ENCODE peak calls at places on chromosomes 2 and 18, in ten cellular contexts. One of them, this sample, is unnamed. For H3K27me3, the result is how much of the 10 kb centered on the place peaks cover.

GRCh38 chr2:43426305-43427031 is 169.4 kb downstream of the THADA start:
- DNase-seq in dorsolateral prefrontal cortex: no peak
- DNase-seq in lower lobe of right lung: peak
- DNase-seq in A673: peak
- DNase-seq in fibroblast of lung: peak
- DNase-seq in astrocyte: peak
- DNase-seq in SK-N-SH: peak
- DNase-seq in brain microvascular endothelial cell: peak
- DNase-seq in IMR-90: peak
- DNase-seq in spleen: peak
- DNase-seq in this sample: peak

GRCh38 chr2:173978447-173978846 is 13.3 kb upstream of the SP3 start:
- DNase-seq in fibroblast of lung: no peak
- DNase-seq in brain microvascular endothelial cell: no peak
- DNase-seq in SK-N-SH: no peak
- DNase-seq in IMR-90: peak
- DNase-seq in spleen: no peak
- DNase-seq in astrocyte: no peak
- DNase-seq in dorsolateral prefrontal cortex: no peak
- DNase-seq in lower lobe of right lung: no peak
- DNase-seq in A673: no peak
- DNase-seq in this sample: peak

GRCh38 chr2:98936917-98937351 is 909 bp upstream of the CRACDL start:
- DNase-seq in brain microvascular endothelial cell: no peak
- DNase-seq in IMR-90: no peak
- DNase-seq in dorsolateral prefrontal cortex: no peak
- DNase-seq in SK-N-SH: peak
- DNase-seq in astrocyte: no peak
- DNase-seq in fibroblast of lung: no peak
- DNase-seq in spleen: no peak
- DNase-seq in A673: no peak
- DNase-seq in lower lobe of right lung: no peak
- DNase-seq in this sample: no peak

GRCh38 chr2:161138429-161138828 is 21.8 kb upstream of the TANK start:
- DNase-seq in IMR-90: no peak
- DNase-seq in astrocyte: no peak
- DNase-seq in A673: no peak
- DNase-seq in dorsolateral prefrontal cortex: no peak
- DNase-seq in brain microvascular endothelial cell: no peak
- DNase-seq in spleen: no peak
- DNase-seq in SK-N-SH: no peak
- DNase-seq in lower lobe of right lung: no peak
- DNase-seq in fibroblast of lung: no peak
- DNase-seq in this sample: no peak

GRCh38 chr2:81767173-81767720 is 1462.7 kb upstream of the LRRTM1 start:
- DNase-seq in spleen: no peak
- DNase-seq in fibroblast of lung: peak
- DNase-seq in SK-N-SH: no peak
- DNase-seq in lower lobe of right lung: no peak
- DNase-seq in brain microvascular endothelial cell: no peak
- DNase-seq in dorsolateral prefrontal cortex: no peak
- DNase-seq in IMR-90: peak
- DNase-seq in astrocyte: peak
- DNase-seq in A673: no peak
- DNase-seq in this sample: no peak

GRCh38 chr18:76367168-76367785 is 127.8 kb downstream of the ZNF516 start:
- DNase-seq in fibroblast of lung: no peak
- DNase-seq in spleen: no peak
- DNase-seq in IMR-90: no peak
- DNase-seq in SK-N-SH: no peak
- DNase-seq in brain microvascular endothelial cell: no peak
- DNase-seq in dorsolateral prefrontal cortex: no peak
- DNase-seq in lower lobe of right lung: no peak
- DNase-seq in A673: no peak
- DNase-seq in astrocyte: no peak
- DNase-seq in this sample: no peak

GRCh38 chr2:62352031-62352430 is 154.0 kb downstream of the TMEM17 start:
- DNase-seq in SK-N-SH: peak
- DNase-seq in dorsolateral prefrontal cortex: no peak
- DNase-seq in IMR-90: no peak
- DNase-seq in fibroblast of lung: no peak
- DNase-seq in lower lobe of right lung: no peak
- DNase-seq in A673: no peak
- DNase-seq in astrocyte: no peak
- DNase-seq in brain microvascular endothelial cell: no peak
- DNase-seq in spleen: no peak
- DNase-seq in this sample: no peak

GRCh38 chr2:221747289-221747972 is 175.3 kb upstream of the EPHA4 start:
- DNase-seq in spleen: no peak
- DNase-seq in dorsolateral prefrontal cortex: no peak
- DNase-seq in astrocyte: no peak
- DNase-seq in fibroblast of lung: no peak
- DNase-seq in brain microvascular endothelial cell: no peak
- DNase-seq in A673: no peak
- DNase-seq in IMR-90: no peak
- DNase-seq in lower lobe of right lung: no peak
- DNase-seq in SK-N-SH: no peak
- DNase-seq in this sample: no peak

GRCh38 chr2:144517825-144518699 is 1.9 kb downstream of the ZEB2 start:
- DNase-seq in astrocyte: no peak
- DNase-seq in A673: peak
- DNase-seq in IMR-90: no peak
- DNase-seq in fibroblast of lung: peak
- DNase-seq in spleen: no peak
- DNase-seq in SK-N-SH: no peak
- DNase-seq in lower lobe of right lung: no peak
- DNase-seq in dorsolateral prefrontal cortex: no peak
- DNase-seq in brain microvascular endothelial cell: peak
- DNase-seq in this sample: peak

GRCh38 chr2:44218771-44219170 is 50.1 kb downstream of the PPM1B start:
- DNase-seq in A673: no peak
- DNase-seq in IMR-90: no peak
- DNase-seq in fibroblast of lung: no peak
- DNase-seq in spleen: no peak
- DNase-seq in lower lobe of right lung: no peak
- DNase-seq in dorsolateral prefrontal cortex: no peak
- DNase-seq in SK-N-SH: peak
- DNase-seq in astrocyte: no peak
- DNase-seq in brain microvascular endothelial cell: no peak
- DNase-seq in this sample: no peak

GRCh38 chr2:232479341-232480200 is 8.1 kb downstream of the ECEL1 start:
- DNase-seq in SK-N-SH: no peak
- DNase-seq in fibroblast of lung: no peak
- DNase-seq in dorsolateral prefrontal cortex: peak
- DNase-seq in astrocyte: no peak
- DNase-seq in spleen: peak
- DNase-seq in A673: no peak
- DNase-seq in lower lobe of right lung: peak
- DNase-seq in IMR-90: no peak
- DNase-seq in brain microvascular endothelial cell: no peak
- DNase-seq in this sample: no peak

GRCh38 chr2:3626118-3626816 is 31.4 kb downstream of the COLEC11 start:
- DNase-seq in astrocyte: no peak
- DNase-seq in A673: no peak
- DNase-seq in dorsolateral prefrontal cortex: no peak
- DNase-seq in SK-N-SH: no peak
- DNase-seq in brain microvascular endothelial cell: peak
- DNase-seq in fibroblast of lung: no peak
- DNase-seq in lower lobe of right lung: no peak
- DNase-seq in spleen: peak
- DNase-seq in IMR-90: peak
- DNase-seq in this sample: no peak

GRCh38 chr18:74303936-74304335 is 11.7 kb upstream of the C18orf63 start:
- DNase-seq in spleen: no peak
- DNase-seq in astrocyte: peak
- DNase-seq in lower lobe of right lung: no peak
- DNase-seq in fibroblast of lung: peak
- DNase-seq in SK-N-SH: no peak
- DNase-seq in dorsolateral prefrontal cortex: no peak
- DNase-seq in A673: no peak
- DNase-seq in IMR-90: peak
- DNase-seq in brain microvascular endothelial cell: peak
- DNase-seq in this sample: no peak

GRCh38 chr2:84880645-84881521 is at the start of gene TRABD2A:
- DNase-seq in SK-N-SH: peak
- DNase-seq in A673: peak
- DNase-seq in brain microvascular endothelial cell: no peak
- DNase-seq in IMR-90: peak
- DNase-seq in lower lobe of right lung: peak
- DNase-seq in spleen: peak
- DNase-seq in fibroblast of lung: no peak
- DNase-seq in astrocyte: no peak
- DNase-seq in dorsolateral prefrontal cortex: no peak
- DNase-seq in this sample: peak
- H3K4me3 ChIP-seq in SK-N-SH: peak
- H3K4me3 ChIP-seq in A673: peak
- H3K4me3 ChIP-seq in brain microvascular endothelial cell: peak
- H3K4me3 ChIP-seq in IMR-90: peak
- H3K4me3 ChIP-seq in lower lobe of right lung: peak
- H3K4me3 ChIP-seq in spleen: peak
- H3K4me3 ChIP-seq in fibroblast of lung: peak
- H3K4me3 ChIP-seq in astrocyte: peak
- H3K4me3 ChIP-seq in dorsolateral prefrontal cortex: peak
- H3K4me3 ChIP-seq in this sample: peak

GRCh38 chr2:120471166-120471565 is 125.2 kb downstream of the INHBB start:
- DNase-seq in spleen: peak
- DNase-seq in fibroblast of lung: no peak
- DNase-seq in astrocyte: no peak
- DNase-seq in SK-N-SH: no peak
- DNase-seq in lower lobe of right lung: no peak
- DNase-seq in brain microvascular endothelial cell: no peak
- DNase-seq in IMR-90: no peak
- DNase-seq in A673: no peak
- DNase-seq in dorsolateral prefrontal cortex: no peak
- DNase-seq in this sample: no peak
- H3K27me3 ChIP-seq in spleen: under half
- H3K27me3 ChIP-seq in fibroblast of lung: under half
- H3K27me3 ChIP-seq in astrocyte: under half
- H3K27me3 ChIP-seq in SK-N-SH: under half
- H3K27me3 ChIP-seq in lower lobe of right lung: under half
- H3K27me3 ChIP-seq in brain microvascular endothelial cell: under half
- H3K27me3 ChIP-seq in IMR-90: under half
- H3K27me3 ChIP-seq in A673: under half
- H3K27me3 ChIP-seq in dorsolateral prefrontal cortex: under half
- H3K27me3 ChIP-seq in this sample: under half

GRCh38 chr2:200862532-200863000 is 1.9 kb downstream of the CLK1 start:
- DNase-seq in fibroblast of lung: peak
- DNase-seq in astrocyte: peak
- DNase-seq in lower lobe of right lung: no peak
- DNase-seq in dorsolateral prefrontal cortex: no peak
- DNase-seq in SK-N-SH: peak
- DNase-seq in IMR-90: peak
- DNase-seq in brain microvascular endothelial cell: peak
- DNase-seq in A673: peak
- DNase-seq in spleen: no peak
- DNase-seq in this sample: peak
- H3K27ac ChIP-seq in fibroblast of lung: peak
- H3K27ac ChIP-seq in astrocyte: peak
- H3K27ac ChIP-seq in lower lobe of right lung: peak
- H3K27ac ChIP-seq in dorsolateral prefrontal cortex: peak
- H3K27ac ChIP-seq in SK-N-SH: peak
- H3K27ac ChIP-seq in IMR-90: no peak
- H3K27ac ChIP-seq in brain microvascular endothelial cell: peak
- H3K27ac ChIP-seq in A673: peak
- H3K27ac ChIP-seq in spleen: peak
- H3K27ac ChIP-seq in this sample: peak

DNA sequence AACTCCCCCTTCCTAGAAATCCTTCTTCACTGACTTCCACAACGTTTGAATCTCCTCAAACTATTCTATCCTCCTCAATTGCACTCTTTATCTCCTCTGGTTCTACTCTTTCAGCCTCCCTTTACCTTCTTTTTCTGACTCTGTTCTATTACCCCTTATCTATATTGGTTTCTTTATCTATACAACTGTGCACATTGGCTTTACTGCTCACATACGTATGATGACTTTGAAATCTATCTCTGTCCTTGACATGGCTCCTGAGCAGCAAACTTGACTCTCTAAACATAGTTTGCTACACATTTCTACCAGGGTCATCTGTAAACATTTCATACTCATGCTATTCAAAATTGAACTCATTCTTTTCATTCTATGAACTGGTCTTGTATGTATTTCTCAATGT is 601.0 kb upstream of the LINC00305 start:
- DNase-seq in lower lobe of right lung: no peak
- DNase-seq in A673: no peak
- DNase-seq in SK-N-SH: no peak
- DNase-seq in IMR-90: no peak
- DNase-seq in brain microvascular endothelial cell: no peak
- DNase-seq in fibroblast of lung: no peak
- DNase-seq in spleen: no peak
- DNase-seq in dorsolateral prefrontal cortex: no peak
- DNase-seq in astrocyte: no peak
- DNase-seq in this sample: no peak
- H3K4me3 ChIP-seq in lower lobe of right lung: no peak
- H3K4me3 ChIP-seq in A673: no peak
- H3K4me3 ChIP-seq in SK-N-SH: no peak
- H3K4me3 ChIP-seq in IMR-90: no peak
- H3K4me3 ChIP-seq in brain microvascular endothelial cell: no peak
- H3K4me3 ChIP-seq in fibroblast of lung: no peak
- H3K4me3 ChIP-seq in spleen: no peak
- H3K4me3 ChIP-seq in dorsolateral prefrontal cortex: no peak
- H3K4me3 ChIP-seq in astrocyte: no peak
- H3K4me3 ChIP-seq in this sample: no peak

This sample was measured in SJCRH30.